ENCODE peak calls at places on chromosomes 2 and 18, in five cellular contexts. One of them, this sample, is unnamed.

GRCh38 chr18:11224166-11224565 is 74.8 kb upstream of the PIEZO2 start:
- DNase-seq in Right ventricle myocardium inferior: no peak
- DNase-seq in glomerular endothelial cell: no peak
- DNase-seq in germinal center: no peak
- DNase-seq in anterior cingulate cortex: no peak
- DNase-seq in this sample: no peak

GRCh38 chr2:95297088-95297487 is at the start of gene KCNIP3:
- DNase-seq in Right ventricle myocardium inferior: no peak
- DNase-seq in anterior cingulate cortex: no peak
- DNase-seq in glomerular endothelial cell: no peak
- DNase-seq in germinal center: no peak
- DNase-seq in this sample: no peak

GRCh38 chr18:47204908-47205522 is 28.9 kb upstream of the IER3IP1 start:
- DNase-seq in anterior cingulate cortex: no peak
- DNase-seq in Right ventricle myocardium inferior: no peak
- DNase-seq in germinal center: peak
- DNase-seq in glomerular endothelial cell: peak
- DNase-seq in this sample: no peak

GRCh38 chr2:85011098-85011497 is 40.1 kb downstream of the KCMF1 start:
- DNase-seq in Right ventricle myocardium inferior: no peak
- DNase-seq in germinal center: no peak
- DNase-seq in glomerular endothelial cell: no peak
- DNase-seq in anterior cingulate cortex: no peak
- DNase-seq in this sample: no peak

GRCh38 chr18:45895339-45895738 is 69.9 kb downstream of the SIGLEC15 start:
- DNase-seq in germinal center: no peak
- DNase-seq in anterior cingulate cortex: no peak
- DNase-seq in glomerular endothelial cell: no peak
- DNase-seq in Right ventricle myocardium inferior: no peak
- DNase-seq in this sample: no peak

GRCh38 chr2:45778720-45779171 is 127.3 kb downstream of the PRKCE start:
- DNase-seq in glomerular endothelial cell: no peak
- DNase-seq in germinal center: peak
- DNase-seq in Right ventricle myocardium inferior: no peak
- DNase-seq in anterior cingulate cortex: no peak
- DNase-seq in this sample: peak

GRCh38 chr2:146677280-146677679 is 1167.5 kb upstream of the ACVR2A start:
- DNase-seq in germinal center: no peak
- DNase-seq in glomerular endothelial cell: no peak
- DNase-seq in Right ventricle myocardium inferior: no peak
- DNase-seq in anterior cingulate cortex: no peak
- DNase-seq in this sample: no peak

GRCh38 chr2:234595829-234596228 is 98.9 kb upstream of the ARL4C start:
- DNase-seq in anterior cingulate cortex: no peak
- DNase-seq in Right ventricle myocardium inferior: no peak
- DNase-seq in germinal center: no peak
- DNase-seq in glomerular endothelial cell: no peak
- DNase-seq in this sample: no peak

GRCh38 chr2:224871813-224872212 is 155.6 kb upstream of the CCDC195 start:
- DNase-seq in Right ventricle myocardium inferior: no peak
- DNase-seq in anterior cingulate cortex: no peak
- DNase-seq in glomerular endothelial cell: no peak
- DNase-seq in germinal center: no peak
- DNase-seq in this sample: no peak

GRCh38 chr18:23363865-23364570 is 89.1 kb upstream of the RIOK3 start:
- DNase-seq in germinal center: no peak
- DNase-seq in anterior cingulate cortex: no peak
- DNase-seq in glomerular endothelial cell: no peak
- DNase-seq in Right ventricle myocardium inferior: no peak
- DNase-seq in this sample: no peak

GRCh38 chr18:79609021-79609461 is 70.6 kb upstream of the CTDP1 start:
- DNase-seq in glomerular endothelial cell: no peak
- DNase-seq in anterior cingulate cortex: no peak
- DNase-seq in germinal center: no peak
- DNase-seq in Right ventricle myocardium inferior: no peak
- DNase-seq in this sample: peak

GRCh38 chr2:151688719-151689118 is 45.6 kb downstream of the NEB start:
- DNase-seq in glomerular endothelial cell: no peak
- DNase-seq in germinal center: no peak
- DNase-seq in Right ventricle myocardium inferior: no peak
- DNase-seq in anterior cingulate cortex: no peak
- DNase-seq in this sample: no peak

GRCh38 chr2:187499941-187500532 is 52.0 kb upstream of the CALCRL start:
- DNase-seq in glomerular endothelial cell: no peak
- DNase-seq in germinal center: peak
- DNase-seq in Right ventricle myocardium inferior: no peak
- DNase-seq in anterior cingulate cortex: no peak
- DNase-seq in this sample: peak

GRCh38 chr2:189534854-189535253 is 45.7 kb downstream of the SLC40A1 start:
- DNase-seq in glomerular endothelial cell: no peak
- DNase-seq in germinal center: no peak
- DNase-seq in Right ventricle myocardium inferior: no peak
- DNase-seq in anterior cingulate cortex: no peak
- DNase-seq in this sample: no peak

GRCh38 chr2:237721828-237722227 is 76.8 kb upstream of the RBM44 start:
- DNase-seq in anterior cingulate cortex: no peak
- DNase-seq in Right ventricle myocardium inferior: no peak
- DNase-seq in germinal center: no peak
- DNase-seq in glomerular endothelial cell: no peak
- DNase-seq in this sample: no peak

GRCh38 chr18:56112013-56112749 is 524.2 kb upstream of the TCF4 start:
- DNase-seq in Right ventricle myocardium inferior: no peak
- DNase-seq in glomerular endothelial cell: no peak
- DNase-seq in anterior cingulate cortex: no peak
- DNase-seq in germinal center: no peak
- DNase-seq in this sample: no peak

GRCh38 chr2:203743441-203743932 is 37.0 kb downstream of the CD28 start:
- DNase-seq in anterior cingulate cortex: no peak
- DNase-seq in germinal center: no peak
- DNase-seq in Right ventricle myocardium inferior: no peak
- DNase-seq in glomerular endothelial cell: no peak
- DNase-seq in this sample: no peak

GRCh38 chr2:168002021-168002553 is 245.3 kb downstream of the STK39 start:
- DNase-seq in germinal center: no peak
- DNase-seq in anterior cingulate cortex: no peak
- DNase-seq in Right ventricle myocardium inferior: no peak
- DNase-seq in glomerular endothelial cell: no peak
- DNase-seq in this sample: no peak

GRCh38 chr2:96147593-96148201 is 2.5 kb upstream of the DUSP2 start:
- DNase-seq in glomerular endothelial cell: no peak
- DNase-seq in Right ventricle myocardium inferior: no peak
- DNase-seq in anterior cingulate cortex: no peak
- DNase-seq in germinal center: no peak
- DNase-seq in this sample: peak

This sample was measured in left ventricle myocardium superior.